ENCODE peak calls at places on chromosomes 3 and 15, in nine cellular contexts. O, G, Y, D, R, W, N, S and H are unnamed samples.

GRCh38 chr3:133280591-133280990 is 119.3 kb upstream of the BFSP2 start:
- DNase-seq in O (no peak), N (no peak), S (no peak), R (no peak), W (no peak), G (no peak), D (no peak), Y (no peak), H (no peak)

GRCh38 chr15:25171111-25171811 is 216.5 kb downstream of the SNRPN start:
- DNase-seq in O (no peak), R (no peak), S (no peak), N (peak), W (no peak), D (no peak), G (no peak), Y (no peak), H (no peak)

GRCh38 chr15:63597821-63598220 is 634 bp downstream of the FBXL22 start:
- DNase-seq in D (no peak), R (no peak), W (no peak), N (no peak), G (no peak), Y (no peak), S (no peak), O (no peak), H (no peak)

GRCh38 chr15:46127361-46127874 is 492.6 kb downstream of the SQOR start:
- DNase-seq in G (no peak), D (no peak), O (no peak), Y (no peak), R (no peak), N (no peak), W (no peak), S (no peak), H (no peak)

GRCh38 chr3:6282920-6283319 is 578.0 kb upstream of the GRM7 start:
- DNase-seq in O (no peak), G (no peak), D (no peak), W (no peak), N (no peak), Y (no peak), R (no peak), S (no peak), H (no peak)

GRCh38 chr3:62098646-62099365 is 274.5 kb downstream of the FEZF2 start:
- DNase-seq in S (no peak), W (no peak), O (no peak), Y (no peak), N (no peak), G (no peak), D (no peak), R (no peak), H (no peak)

GRCh38 chr3:147940400-147940799 is 531.2 kb downstream of the ZIC1 start:
- DNase-seq in N (no peak), S (no peak), D (no peak), Y (no peak), R (no peak), O (no peak), G (no peak), W (no peak), H (no peak)

GRCh38 chr15:71444866-71445590 is 329.8 kb downstream of the THSD4 start:
- DNase-seq in D (no peak), W (no peak), R (no peak), Y (no peak), N (no peak), O (no peak), G (no peak), S (no peak), H (no peak)

GRCh38 chr3:136750922-136751258 is 1.3 kb downstream of the STAG1 start:
- DNase-seq in D (no peak), R (no peak), N (no peak), O (peak), S (no peak), W (no peak), G (no peak), Y (no peak), H (peak)

GRCh38 chr3:96267577-96267976 is 546.8 kb upstream of the EPHA6 start:
- DNase-seq in N (no peak), S (no peak), D (no peak), O (no peak), G (no peak), W (no peak), R (no peak), Y (no peak), H (no peak)